ENCODE peak calls at places on chromosome 21, in ten cellular contexts. L is HCT116; D is spleen; Y is PC-9; R is astrocyte; N is fibroblast of lung; M is naive thymus-derived CD4-positive, alpha-beta T cell; B is MM.1S; F is heart right ventricle; K is brain microvascular endothelial cell. V is an unnamed sample. For H3K36me3, the result is how much of the 10 kb centered on the place peaks cover.

GRCh38 chr21:16117851-16118592 is 388.2 kb downstream of the USP25 start:
- DNase-seq in L (no peak), D (no peak), Y (no peak), R (peak), N (peak), M (no peak), B (no peak), F (no peak), K (peak), V (no peak)

GRCh38 chr21:38794978-38795377 is 10.8 kb upstream of the ETS2 start:
- DNase-seq in L (no peak), D (no peak), Y (no peak), R (no peak), N (no peak), M (no peak), B (no peak), F (no peak), K (no peak), V (no peak)

GRCh38 chr21:35677298-35677841 is 383.0 kb downstream of the SETD4 start:
- DNase-seq in L (no peak), D (no peak), Y (peak), R (no peak), N (no peak), M (no peak), B (no peak), F (no peak), K (no peak), V (no peak)

GRCh38 chr21:32370971-32371766 is 21.6 kb downstream of the URB1 start:
- DNase-seq in L (no peak), D (no peak), Y (no peak), R (no peak), N (peak), M (no peak), B (no peak), F (no peak), K (no peak), V (no peak)

GRCh38 chr21:38486221-38486620 is 12.1 kb downstream of the ERG start:
- DNase-seq in L (no peak), D (no peak), Y (no peak), R (peak), N (peak), M (no peak), B (no peak), F (no peak), K (peak), V (no peak)

GRCh38 chr21:46585191-46585953 is 19.5 kb downstream of the S100B start:
- DNase-seq in L (no peak), D (no peak), Y (no peak), R (no peak), N (no peak), M (no peak), B (no peak), F (no peak), K (no peak), V (no peak)

GRCh38 chr21:46537026-46537425 is 67.9 kb downstream of the S100B start:
- DNase-seq in L (no peak), D (no peak), Y (no peak), R (no peak), N (no peak), M (no peak), B (no peak), F (no peak), K (no peak), V (no peak)

GRCh38 chr21:19712441-19712840 is 1285.8 kb upstream of the NCAM2 start:
- DNase-seq in L (no peak), D (no peak), Y (no peak), R (no peak), N (no peak), M (no peak), B (no peak), F (no peak), K (no peak), V (no peak)

GRCh38 chr21:27275294-27275927 is 308.5 kb upstream of the ADAMTS5 start:
- DNase-seq in L (no peak), D (no peak), Y (no peak), R (peak), N (peak), M (no peak), B (no peak), F (no peak), K (peak), V (no peak)

GRCh38 chr21:37040212-37040611 is 32.7 kb downstream of the PIGP start:
- DNase-seq in L (no peak), D (no peak), Y (no peak), R (no peak), N (no peak), M (no peak), B (no peak), F (no peak), K (no peak), V (no peak)

GRCh38 chr21:41180752-41181151 is 12.8 kb downstream of the BACE2 start:
- DNase-seq in L (no peak), D (no peak), Y (no peak), R (no peak), N (no peak), M (no peak), B (no peak), F (no peak), K (no peak), V (no peak)

GRCh38 chr21:46229133-46229922 is 754 bp upstream of the LSS start:
- DNase-seq in L (no peak), D (peak), Y (no peak), R (no peak), N (no peak), M (no peak), B (no peak), F (no peak), K (no peak), V (peak)

GRCh38 chr21:27953328-27954045 is 986.6 kb upstream of the ADAMTS5 start:
- DNase-seq in L (no peak), D (no peak), Y (no peak), R (peak), N (no peak), M (no peak), B (no peak), F (no peak), K (no peak), V (no peak)

GRCh38 chr21:36501589-36501892 is 21.6 kb upstream of the CLDN14 start:
- DNase-seq in L (no peak), D (no peak), Y (no peak), R (no peak), N (no peak), M (no peak), B (no peak), F (no peak), K (no peak), V (no peak)

GRCh38 chr21:39022035-39022900 is 161.0 kb downstream of the PSMG1 start:
- DNase-seq in L (no peak), D (no peak), Y (no peak), R (no peak), N (no peak), M (no peak), B (no peak), F (no peak), K (no peak), V (no peak)

GRCh38 chr21:14737922-14738321 is 191.8 kb upstream of the SAMSN1 start:
- DNase-seq in L (peak), D (no peak), Y (peak), R (no peak), N (peak), M (no peak), B (peak), F (no peak), K (peak), V (peak)

GRCh38 chr21:32278068-32278467 is 781 bp downstream of the MIS18A start:
- DNase-seq in L (no peak), D (no peak), Y (no peak), R (no peak), N (no peak), M (no peak), B (no peak), F (no peak), K (no peak), V (peak)

GRCh38 chr21:46065215-46065992 is 32.5 kb upstream of the COL6A2 start:
- DNase-seq in L (no peak), D (no peak), Y (peak), R (peak), N (peak), M (no peak), B (no peak), F (peak), K (peak), V (peak)

GRCh38 chr21:46052703-46053651 is 44.9 kb upstream of the COL6A2 start:
- DNase-seq in L (peak), D (no peak), Y (peak), R (peak), N (peak), M (no peak), B (no peak), F (no peak), K (peak), V (peak)

GRCh38 chr21:46151261-46151988 is 4.0 kb downstream of the FTCD start:
- DNase-seq in L (no peak), D (peak), Y (no peak), R (no peak), N (no peak), M (peak), B (no peak), F (no peak), K (no peak), V (peak)

GRCh38 chr21:37045556-37045955 is 27.3 kb downstream of the PIGP start:
- DNase-seq in L (no peak), D (no peak), Y (no peak), R (no peak), N (no peak), M (no peak), B (no peak), F (no peak), K (no peak), V (no peak)

GRCh38 chr21:15276243-15276642 is 211.4 kb upstream of the NRIP1 start:
- DNase-seq in L (no peak), D (no peak), Y (no peak), R (no peak), N (no peak), M (no peak), B (no peak), F (no peak), K (no peak), V (no peak)

GRCh38 chr21:28991861-28992525 is 684 bp downstream of the LTN1 start:
- DNase-seq in L (no peak), D (no peak), Y (no peak), R (no peak), N (no peak), M (no peak), B (peak), F (no peak), K (no peak), V (no peak)

GRCh38 chr21:28982637-28983036 is 10.0 kb downstream of the LTN1 start:
- DNase-seq in L (no peak), D (no peak), Y (no peak), R (no peak), N (no peak), M (no peak), B (no peak), F (no peak), K (no peak), V (no peak)

DNA sequence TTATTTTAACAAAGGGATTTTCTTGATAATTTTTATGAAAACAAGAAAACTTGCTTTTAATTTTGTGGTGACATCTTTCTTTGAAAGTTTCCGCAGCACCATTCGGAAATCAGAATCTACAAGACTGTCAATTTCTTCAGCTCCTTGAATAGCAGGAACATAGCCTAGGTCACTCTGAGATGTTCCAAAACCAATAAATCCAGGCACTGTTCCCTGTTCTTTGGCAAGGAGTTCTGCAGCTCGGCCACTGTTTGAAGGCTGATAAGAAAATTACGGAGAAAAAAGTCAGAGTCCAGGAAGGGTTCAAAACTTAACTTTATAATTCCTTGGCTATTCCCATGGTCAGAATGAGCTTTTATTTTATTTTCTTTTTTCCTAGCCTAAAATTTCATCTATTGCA is 6.0 kb downstream of the LTN1 start:
- DNase-seq in L (no peak), D (no peak), Y (no peak), R (no peak), N (no peak), M (no peak), B (no peak), F (no peak), K (no peak), V (no peak)
- H3K36me3 ChIP-seq in L (under half), D (half or more), Y (under half), R (under half), N (under half), M (under half), B (under half), F (half or more), K (under half), V (under half)

DNA sequence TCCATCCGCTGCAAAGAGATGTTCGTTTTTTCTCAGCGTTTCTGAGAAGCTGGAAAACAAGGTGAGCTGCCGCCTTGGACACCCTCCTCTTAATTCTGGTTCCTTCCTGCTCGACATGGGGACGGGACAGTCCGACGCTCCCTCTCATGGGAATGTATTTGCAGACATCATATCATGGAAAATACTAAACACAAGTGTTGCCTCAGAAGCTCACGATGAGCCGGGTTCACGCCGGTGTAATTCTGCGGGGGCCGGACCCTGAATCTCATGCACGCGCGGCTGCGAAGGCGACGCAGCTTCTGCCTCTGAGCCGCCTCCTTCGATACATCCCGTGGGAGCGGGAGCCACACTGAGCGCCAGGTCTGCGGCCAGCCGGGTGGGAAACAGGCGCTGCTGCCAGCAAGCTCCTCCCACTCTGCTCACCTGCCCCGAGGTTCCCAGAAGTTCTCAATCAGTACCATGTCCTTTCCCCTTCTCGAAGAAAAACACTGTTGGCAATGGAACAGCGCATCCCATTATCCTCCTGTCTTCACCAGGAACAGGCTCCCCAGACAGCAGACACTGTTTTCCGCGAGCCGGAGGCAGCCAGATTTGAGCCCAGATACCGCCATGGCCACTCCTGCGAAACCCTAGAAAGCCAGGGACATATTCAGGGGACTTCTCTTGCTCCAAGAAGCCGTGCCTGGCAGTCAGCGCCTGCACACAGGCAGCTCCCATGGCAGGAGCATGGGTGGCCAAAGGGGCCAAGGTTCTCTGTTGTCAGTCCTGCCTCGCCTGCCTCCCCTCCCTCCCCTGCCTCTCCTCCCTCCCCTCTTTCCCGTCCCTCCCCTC is 98.0 kb downstream of the WDR4 start:
- DNase-seq in L (no peak), D (peak), Y (peak), R (no peak), N (no peak), M (no peak), B (no peak), F (no peak), K (no peak), V (peak)
- H3K4me3 ChIP-seq in L (no peak), D (peak), Y (peak), R (no peak), N (no peak), M (peak), B (no peak), F (peak), K (no peak), V (peak)

DNA sequence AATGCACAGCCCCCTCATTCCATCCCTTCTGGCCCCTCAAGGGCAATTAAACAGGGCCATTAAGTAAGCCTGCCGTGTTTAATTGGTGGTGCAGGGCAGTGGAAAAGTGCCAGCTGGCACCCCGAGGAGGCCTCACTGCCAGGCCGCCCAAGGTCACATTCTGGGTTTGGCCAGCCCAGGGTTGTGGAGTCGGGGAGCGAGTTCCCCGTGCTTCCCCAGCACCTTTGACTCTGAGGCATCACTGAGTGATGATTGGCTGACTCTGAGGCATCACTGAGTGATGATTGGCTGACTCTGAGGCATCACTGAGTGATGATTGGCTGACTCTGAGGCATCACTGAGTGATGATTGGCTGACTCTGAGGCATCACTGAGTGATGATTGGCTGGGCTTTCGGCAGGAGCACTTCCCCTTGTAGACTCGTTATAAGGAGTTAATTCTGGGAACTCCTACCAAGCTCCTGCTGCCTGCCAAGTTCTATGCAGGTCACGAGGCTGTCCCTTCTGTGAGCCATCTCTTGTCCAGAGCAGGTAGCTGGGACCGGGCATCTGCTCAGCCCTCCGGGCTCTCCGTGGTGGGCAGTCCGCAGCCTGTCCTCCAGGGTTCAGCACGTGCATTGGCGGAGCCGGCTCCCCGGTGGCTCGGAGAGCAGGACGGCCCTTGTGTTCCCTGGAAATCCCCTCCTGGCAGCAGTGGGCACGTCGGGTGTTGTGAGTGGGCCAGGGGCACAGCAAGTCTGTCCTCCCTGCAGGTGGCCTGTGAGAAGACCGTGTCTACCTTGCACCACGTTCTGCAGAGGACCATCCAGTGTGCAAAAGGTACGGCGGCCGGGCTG is 20.9 kb downstream of the CSTB start:
- DNase-seq in L (no peak), D (no peak), Y (no peak), R (no peak), N (no peak), M (no peak), B (no peak), F (peak), K (no peak), V (no peak)
- H3K36me3 ChIP-seq in L (half or more), D (half or more), Y (under half), R (under half), N (under half), M (half or more), B (under half), F (half or more), K (half or more), V (under half)

GRCh38 chr21:44908908-44909307 is 11.8 kb downstream of the ITGB2 start:
- DNase-seq in L (no peak), D (no peak), Y (no peak), R (no peak), N (no peak), M (no peak), B (no peak), F (peak), K (no peak), V (no peak)
- H3K4me3 ChIP-seq in L (no peak), D (no peak), Y (no peak), R (no peak), N (no peak), M (no peak), B (no peak), F (no peak), K (no peak), V (no peak)

GRCh38 chr21:33541756-33542639 is at the start of gene GART:
- DNase-seq in L (peak), D (peak), Y (peak), R (peak), N (peak), M (peak), B (peak), F (peak), K (peak), V (peak)
- H3K36me3 ChIP-seq in L (under half), D (under half), Y (under half), R (under half), N (under half), M (under half), B (under half), F (under half), K (under half), V (under half)

GRCh38 chr21:43884012-43884860 is 19.2 kb downstream of the AGPAT3 start:
- DNase-seq in L (peak), D (peak), Y (peak), R (peak), N (no peak), M (no peak), B (no peak), F (no peak), K (peak), V (peak)
- H3K4me3 ChIP-seq in L (peak), D (no peak), Y (no peak), R (no peak), N (no peak), M (no peak), B (no peak), F (no peak), K (no peak), V (no peak)

GRCh38 chr21:43675871-43676270 is 16.5 kb downstream of the RRP1B start:
- DNase-seq in L (no peak), D (no peak), Y (no peak), R (no peak), N (no peak), M (no peak), B (no peak), F (no peak), K (no peak), V (no peak)
- H3K36me3 ChIP-seq in L (under half), D (half or more), Y (under half), R (under half), N (under half), M (half or more), B (under half), F (half or more), K (under half), V (under half)

GRCh38 chr21:25422610-25423608 is 184.4 kb downstream of the MRPL39 start:
- DNase-seq in L (no peak), D (no peak), Y (no peak), R (no peak), N (no peak), M (no peak), B (no peak), F (no peak), K (no peak), V (no peak)

GRCh38 chr21:25425156-25425555 is 182.1 kb downstream of the MRPL39 start:
- DNase-seq in L (no peak), D (no peak), Y (no peak), R (no peak), N (no peak), M (no peak), B (no peak), F (no peak), K (no peak), V (no peak)

GRCh38 chr21:25424045-25424444 is 183.2 kb downstream of the MRPL39 start:
- DNase-seq in L (no peak), D (no peak), Y (no peak), R (no peak), N (no peak), M (no peak), B (no peak), F (no peak), K (no peak), V (no peak)

GRCh38 chr21:25426580-25426979 is 180.7 kb downstream of the MRPL39 start:
- DNase-seq in L (no peak), D (no peak), Y (no peak), R (no peak), N (no peak), M (no peak), B (no peak), F (no peak), K (no peak), V (no peak)

GRCh38 chr21:25424674-25425073 is 182.6 kb downstream of the MRPL39 start:
- DNase-seq in L (no peak), D (no peak), Y (no peak), R (no peak), N (no peak), M (no peak), B (no peak), F (no peak), K (no peak), V (no peak)
- H3K4me3 ChIP-seq in L (no peak), D (no peak), Y (no peak), R (no peak), N (no peak), M (no peak), B (no peak), F (no peak), K (no peak), V (no peak)

GRCh38 chr21:44682580-44683151 is 703 bp upstream of the KRTAP12-1 start:
- DNase-seq in L (no peak), D (no peak), Y (no peak), R (no peak), N (no peak), M (no peak), B (no peak), F (no peak), K (no peak), V (no peak)

GRCh38 chr21:44684483-44684882 is 2.5 kb upstream of the KRTAP12-1 start:
- DNase-seq in L (no peak), D (no peak), Y (no peak), R (no peak), N (no peak), M (no peak), B (no peak), F (no peak), K (no peak), V (no peak)

GRCh38 chr21:44686000-44686781 is 4.2 kb upstream of the KRTAP12-1 start:
- DNase-seq in L (no peak), D (no peak), Y (no peak), R (no peak), N (no peak), M (no peak), B (no peak), F (no peak), K (no peak), V (peak)

GRCh38 chr21:44681861-44682579 is at the start of gene KRTAP12-1:
- DNase-seq in L (no peak), D (no peak), Y (no peak), R (no peak), N (no peak), M (no peak), B (no peak), F (no peak), K (no peak), V (no peak)

GRCh38 chr21:44684077-44684476 is 2.1 kb upstream of the KRTAP12-1 start:
- DNase-seq in L (no peak), D (no peak), Y (no peak), R (no peak), N (no peak), M (no peak), B (no peak), F (no peak), K (no peak), V (no peak)
- H3K36me3 ChIP-seq in L (under half), D (under half), Y (under half), R (under half), N (under half), M (under half), B (under half), F (under half), K (under half), V (under half)

V was measured in H7.